ENCODE peak calls at places on chromosome 4, in seven cellular contexts. H is HCT116, D is adipocyte, Q is GM23248, J is SK-N-SH, E is neuronal stem cell, O is kidney. X is an unnamed sample.

GRCh38 chr4:10175626-10176025 is 59.0 kb upstream of the WDR1 start:
- DNase-seq in H (no peak), D (no peak), Q (no peak), J (no peak), E (no peak), O (no peak), X (no peak)

GRCh38 chr4:73539386-73539785 is 57.8 kb downstream of the AFM start:
- DNase-seq in H (no peak), D (no peak), Q (peak), J (no peak), E (no peak), O (no peak), X (no peak)

GRCh38 chr4:187460016-187460415 is 535.6 kb upstream of the ZFP42 start:
- DNase-seq in H (no peak), D (no peak), Q (no peak), J (no peak), E (no peak), O (no peak), X (no peak)

GRCh38 chr4:110475881-110476818 is at the start of gene ENPEP:
- DNase-seq in H (no peak), D (peak), Q (peak), J (peak), E (no peak), O (peak), X (no peak)

GRCh38 chr4:10998826-10999225 is 314.3 kb upstream of the CLNK start:
- DNase-seq in H (no peak), D (no peak), Q (no peak), J (no peak), E (no peak), O (no peak), X (no peak)

GRCh38 chr4:86452323-86452995 is 92.6 kb upstream of the MAPK10 start:
- DNase-seq in H (no peak), D (no peak), Q (no peak), J (no peak), E (no peak), O (no peak), X (no peak)

GRCh38 chr4:127586922-127587571 is 45.7 kb upstream of the INTU start:
- DNase-seq in H (peak), D (peak), Q (peak), J (peak), E (no peak), O (no peak), X (peak)

GRCh38 chr4:96102541-96103018 is 262.7 kb downstream of the PDHA2 start:
- DNase-seq in H (no peak), D (peak), Q (no peak), J (no peak), E (no peak), O (no peak), X (no peak)

GRCh38 chr4:54227261-54228063 is 1.6 kb upstream of the PDGFRA start:
- DNase-seq in H (no peak), D (peak), Q (peak), J (peak), E (peak), O (peak), X (no peak)

GRCh38 chr4:17702666-17703065 is 78.8 kb downstream of the FAM184B start:
- DNase-seq in H (no peak), D (no peak), Q (no peak), J (no peak), E (no peak), O (no peak), X (no peak)

GRCh38 chr4:52751349-52751911 is at the start of gene ERVMER34-1:
- DNase-seq in H (peak), D (no peak), Q (peak), J (peak), E (peak), O (peak), X (no peak)

GRCh38 chr4:3873446-3874415 is 107.5 kb downstream of the ADRA2C start:
- DNase-seq in H (no peak), D (no peak), Q (no peak), J (peak), E (no peak), O (no peak), X (no peak)

GRCh38 chr4:126628933-126629332 is 1003.8 kb upstream of the INTU start:
- DNase-seq in H (no peak), D (no peak), Q (no peak), J (no peak), E (no peak), O (no peak), X (no peak)

GRCh38 chr4:41458689-41459088 is 79.3 kb upstream of the LIMCH1 start:
- DNase-seq in H (no peak), D (no peak), Q (no peak), J (no peak), E (no peak), O (no peak), X (no peak)

GRCh38 chr4:38669233-38669632 is 5.2 kb downstream of the KLF3 start:
- DNase-seq in H (no peak), D (no peak), Q (peak), J (no peak), E (no peak), O (no peak), X (no peak)
- H3K4me3 ChIP-seq in H (no peak), D (no peak), Q (peak), J (no peak), E (no peak), O (peak), X (peak)

GRCh38 chr4:120130786-120131185 is 64.1 kb upstream of the MAD2L1 start:
- DNase-seq in H (no peak), D (no peak), Q (no peak), J (no peak), E (no peak), O (no peak), X (no peak)
- H3K9ac ChIP-seq in H (no peak), D (no peak), Q (no peak), J (no peak), E (no peak), O (no peak), X (no peak)

GRCh38 chr4:1296324-1297022 is 6.8 kb downstream of the MAEA start:
- DNase-seq in H (no peak), D (no peak), Q (no peak), J (no peak), E (no peak), O (peak), X (no peak)
- H3K4me3 ChIP-seq in H (no peak), D (no peak), Q (no peak), J (no peak), E (no peak), O (no peak), X (no peak)

GRCh38 chr4:134911941-134912340 is 710.4 kb upstream of the PABPC4L start:
- DNase-seq in H (no peak), D (peak), Q (no peak), J (no peak), E (no peak), O (no peak), X (no peak)
- H3K9ac ChIP-seq in H (no peak), D (no peak), Q (no peak), J (no peak), E (no peak), O (no peak), X (no peak)

GRCh38 chr4:159723341-159724048 is 620.6 kb downstream of the RAPGEF2 start:
- DNase-seq in H (no peak), D (no peak), Q (no peak), J (peak), E (no peak), O (no peak), X (no peak)
- H3K4me3 ChIP-seq in H (no peak), D (no peak), Q (no peak), J (no peak), E (no peak), O (no peak), X (no peak)

GRCh38 chr4:39446842-39447573 is 11.7 kb downstream of the RPL9 start:
- DNase-seq in H (no peak), D (peak), Q (peak), J (no peak), E (peak), O (peak), X (no peak)
- H3K9ac ChIP-seq in H (no peak), D (peak), Q (peak), J (no peak), E (peak), O (no peak), X (no peak)

DNA sequence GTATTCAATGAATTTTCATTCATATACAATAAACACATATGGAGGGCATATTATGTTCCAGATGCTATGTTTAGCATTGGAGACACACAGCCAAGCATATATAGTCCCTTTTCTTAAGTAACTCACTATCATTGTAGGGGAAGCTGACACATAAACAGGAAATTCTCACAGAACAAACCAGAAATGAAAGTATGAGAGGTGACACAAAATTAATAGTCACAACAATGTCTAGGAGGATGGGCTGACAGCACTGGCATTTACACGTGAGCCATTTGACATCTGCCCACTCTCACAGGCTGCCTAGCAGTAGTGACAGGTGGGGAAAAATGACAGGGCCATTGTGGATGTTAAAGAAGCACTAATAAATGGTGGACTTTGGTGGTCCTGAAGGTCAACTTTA is 2.6 kb upstream of the CNOT6L start:
- DNase-seq in H (no peak), D (no peak), Q (no peak), J (no peak), E (no peak), O (no peak), X (peak)
- H3K4me3 ChIP-seq in H (no peak), D (no peak), Q (no peak), J (no peak), E (no peak), O (no peak), X (peak)

DNA sequence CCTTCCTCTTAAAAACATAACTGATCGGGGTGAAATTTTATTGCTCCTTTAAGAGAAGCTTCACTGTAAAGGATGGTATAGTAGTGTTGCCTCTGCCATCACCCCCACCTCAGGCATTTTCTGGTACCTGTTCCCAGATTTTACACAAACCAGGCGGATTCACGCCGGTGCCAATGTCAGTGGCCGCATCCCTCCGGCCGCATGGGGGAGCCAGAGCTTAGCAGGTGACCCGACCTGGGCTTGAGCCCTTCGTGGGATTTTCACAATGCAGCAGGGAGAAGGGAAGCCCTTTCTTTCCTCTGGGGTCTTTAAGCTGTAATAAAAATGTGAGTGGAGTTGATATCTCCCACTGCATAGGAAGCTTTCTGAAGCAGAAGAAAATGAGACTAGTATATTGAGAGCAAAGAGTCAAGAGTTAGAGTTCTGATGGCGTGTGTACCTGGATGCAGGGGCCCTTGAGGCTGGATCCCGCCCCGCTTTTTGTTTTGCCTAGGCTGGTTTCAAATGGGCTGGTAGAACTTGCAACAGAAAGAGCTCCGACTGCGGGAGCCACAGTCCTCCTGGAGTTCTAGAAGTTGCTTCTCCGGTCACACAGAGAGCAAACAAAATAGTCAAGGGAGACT is 59.4 kb downstream of the POLR2B start:
- DNase-seq in H (peak), D (peak), Q (peak), J (peak), E (peak), O (no peak), X (peak)
- H3K9ac ChIP-seq in H (no peak), D (no peak), Q (no peak), J (no peak), E (no peak), O (no peak), X (no peak)

GRCh38 chr4:169660929-169661328 is 40.6 kb downstream of the CLCN3 start:
- DNase-seq in H (no peak), D (no peak), Q (no peak), J (no peak), E (no peak), O (no peak), X (no peak)
- H3K4me3 ChIP-seq in H (peak), D (peak), Q (peak), J (peak), E (peak), O (no peak), X (no peak)

DNA sequence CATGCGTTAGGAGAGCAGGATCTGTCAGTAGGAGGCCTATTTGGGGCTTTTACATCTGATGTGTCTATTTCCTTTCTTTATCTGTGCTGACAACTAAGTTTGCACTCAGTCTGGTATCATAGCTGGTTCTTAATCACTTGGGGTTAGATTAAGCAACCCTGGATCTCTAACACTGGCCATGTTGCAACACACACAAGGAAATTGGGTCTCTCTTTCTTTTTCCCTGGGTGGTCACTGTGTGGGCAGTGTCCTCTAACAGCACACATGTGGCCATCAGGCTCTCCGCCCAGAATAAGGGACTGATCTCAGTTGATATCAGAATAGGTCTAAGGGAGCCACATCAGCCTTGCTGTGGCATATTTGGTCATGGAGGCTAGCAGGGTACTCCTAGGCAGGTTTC is 38.8 kb downstream of the IGFBP7 start:
- DNase-seq in H (no peak), D (peak), Q (peak), J (no peak), E (no peak), O (peak), X (no peak)
- H3K9ac ChIP-seq in H (no peak), D (no peak), Q (no peak), J (no peak), E (no peak), O (no peak), X (no peak)

X was measured in MM.1S.